ENCODE peak calls at places on chromosomes 2 and 18, in four cellular contexts. X, Z, A and F are unnamed samples.

GRCh38 chr2:236968101-236968886 is 117.4 kb upstream of the COPS8 start:
- DNase-seq in X (no peak), A (no peak), Z (peak), F (no peak)

GRCh38 chr2:188282907-188283306 is 8.8 kb upstream of the GULP1 start:
- DNase-seq in X (no peak), Z (no peak), A (no peak), F (no peak)

GRCh38 chr2:28613616-28614501 is 118.0 kb downstream of the PLB1 start:
- DNase-seq in A (no peak), Z (no peak), X (no peak), F (peak)

GRCh38 chr2:172704072-172704936 is 31.3 kb upstream of the RAPGEF4 start:
- DNase-seq in Z (no peak), X (no peak), A (no peak), F (peak)

GRCh38 chr2:240293865-240294461 is 141.5 kb upstream of the GPC1 start:
- DNase-seq in Z (no peak), A (no peak), X (no peak), F (no peak)

GRCh38 chr18:63439334-63439733 is 17.1 kb upstream of the VPS4B start:
- DNase-seq in Z (peak), A (no peak), X (no peak), F (peak)

GRCh38 chr2:111119004-111119846 is 1.5 kb upstream of the BCL2L11 start:
- DNase-seq in A (no peak), Z (peak), X (peak), F (no peak)

GRCh38 chr18:23503967-23504352 is 649 bp downstream of the RMC1 start:
- DNase-seq in A (no peak), Z (peak), X (no peak), F (peak)

GRCh38 chr2:28633204-28633603 is 118.4 kb upstream of the PPP1CB start:
- DNase-seq in X (no peak), A (no peak), Z (no peak), F (no peak)

GRCh38 chr2:37418956-37419355 is 74.5 kb downstream of the QPCT start:
- DNase-seq in X (no peak), Z (no peak), A (no peak), F (no peak)

GRCh38 chr2:19158211-19158610 is 200.2 kb downstream of the OSR1 start:
- DNase-seq in A (no peak), Z (no peak), X (no peak), F (no peak)

GRCh38 chr18:44497294-44497693 is 183.4 kb upstream of the SETBP1 start:
- DNase-seq in Z (no peak), A (no peak), X (no peak), F (no peak)

GRCh38 chr2:132519566-132519965 is 103.0 kb downstream of the GPR39 start:
- DNase-seq in X (no peak), Z (no peak), A (no peak), F (no peak)

GRCh38 chr2:192049362-192049761 is 145.4 kb downstream of the TMEFF2 start:
- DNase-seq in Z (no peak), X (no peak), A (no peak), F (no peak)

GRCh38 chr2:53859354-53860159 is at the start of gene GPR75:
- DNase-seq in X (peak), A (no peak), Z (no peak), F (no peak)

GRCh38 chr2:135037831-135038230 is 9.4 kb downstream of the MAP3K19 start:
- DNase-seq in X (no peak), Z (no peak), A (no peak), F (no peak)

GRCh38 chr2:96507957-96508520 is 2.9 kb upstream of the NEURL3 start:
- DNase-seq in Z (peak), X (peak), A (peak), F (peak)

GRCh38 chr2:235002198-235003095 is 50.6 kb downstream of the SH3BP4 start:
- DNase-seq in A (no peak), X (peak), Z (no peak), F (no peak)

GRCh38 chr18:38961880-38962279 is 1396.3 kb upstream of the CELF4 start:
- DNase-seq in Z (no peak), X (no peak), A (no peak), F (no peak)

GRCh38 chr2:1886405-1886992 is 142.2 kb upstream of the PXDN start:
- DNase-seq in Z (no peak), A (no peak), X (peak), F (no peak)

GRCh38 chr2:235347691-235348090 is 146.2 kb upstream of the AGAP1 start:
- DNase-seq in A (no peak), Z (no peak), X (no peak), F (no peak)

GRCh38 chr2:239259603-239260298 is 141.1 kb downstream of the HDAC4 start:
- DNase-seq in X (no peak), A (no peak), Z (peak), F (no peak)

GRCh38 chr2:27451095-27451494 is 8.9 kb downstream of the KRTCAP3 start:
- DNase-seq in A (no peak), Z (no peak), X (no peak), F (no peak)

GRCh38 chr18:74456017-74456408 is 1.1 kb downstream of the DIPK1C start:
- DNase-seq in Z (no peak), X (no peak), A (no peak), F (no peak)

GRCh38 chr2:120477831-120478481 is 132.0 kb downstream of the INHBB start:
- DNase-seq in A (no peak), X (no peak), Z (no peak), F (no peak)

GRCh38 chr2:203583084-203583695 is 48.1 kb upstream of the RAPH1 start:
- DNase-seq in X (no peak), Z (no peak), A (no peak), F (no peak)

GRCh38 chr18:59325965-59326364 is 7.5 kb upstream of the CPLX4 start:
- DNase-seq in X (no peak), A (no peak), Z (no peak), F (no peak)

GRCh38 chr2:121211251-121211650 is 73.8 kb downstream of the TFCP2L1 start:
- DNase-seq in A (no peak), Z (no peak), X (peak), F (no peak)

GRCh38 chr2:120796094-120796493 is 60.4 kb downstream of the GLI2 start:
- DNase-seq in Z (no peak), X (no peak), A (no peak), F (no peak)

GRCh38 chr18:32048507-32049091 is 30.0 kb downstream of the RNF125 start:
- DNase-seq in X (peak), Z (peak), A (no peak), F (no peak)

DNA sequence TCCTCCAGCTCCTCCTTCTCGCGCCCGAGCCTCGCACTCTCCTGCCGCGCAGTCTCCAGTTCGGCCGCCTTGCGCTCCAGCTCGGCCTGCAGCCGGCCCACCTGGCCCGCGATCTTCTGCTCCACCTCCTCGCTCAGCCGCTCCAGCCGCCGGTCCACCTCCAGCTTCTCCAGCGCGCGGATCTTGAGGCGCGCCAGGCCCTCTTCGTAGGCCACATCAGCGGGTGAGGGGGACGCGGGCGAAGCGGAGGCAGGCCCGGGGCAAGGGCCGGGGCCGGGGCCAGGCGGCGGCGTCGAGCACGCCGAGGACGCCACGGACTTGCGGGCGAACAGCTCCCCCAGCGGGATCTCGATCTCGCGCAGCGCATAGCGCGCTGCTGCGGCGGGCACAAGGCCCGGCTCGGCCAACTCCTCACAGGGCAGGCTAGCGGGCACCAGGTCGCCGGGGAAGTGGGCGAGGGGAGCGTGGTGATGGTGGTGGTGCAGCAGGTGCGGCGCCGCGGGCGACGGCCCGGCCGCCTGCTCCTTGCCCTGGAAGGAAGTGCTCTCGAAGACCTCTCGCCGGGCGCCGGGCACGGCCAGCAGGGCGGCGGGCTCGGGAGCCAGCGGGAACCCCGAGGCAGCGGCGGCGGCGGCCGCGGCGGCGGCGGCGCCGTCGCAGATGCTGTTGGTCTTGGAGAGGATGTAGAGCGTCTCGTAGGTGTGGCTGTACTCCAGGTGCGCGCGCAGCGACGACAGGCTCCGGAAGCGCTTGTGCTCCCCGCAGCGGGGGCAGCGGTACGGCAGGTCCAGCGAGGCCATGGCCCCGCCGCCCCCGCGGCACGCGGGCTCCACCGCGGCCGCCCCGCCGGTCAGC is 15.2 kb downstream of the FBXO41 start:
- DNase-seq in Z (peak), X (peak), A (peak), F (peak)
- H3K4me3 ChIP-seq in Z (no peak), X (peak), A (peak), F (no peak)

GRCh38 chr18:69401475-69402218 is 959 bp downstream of the DOK6 start:
- DNase-seq in A (no peak), X (no peak), Z (no peak), F (no peak)
- H3K4me3 ChIP-seq in A (peak), X (peak), Z (no peak), F (peak)

GRCh38 chr2:205658068-205658467 is 24.2 kb upstream of the NRP2 start:
- DNase-seq in Z (no peak), X (no peak), A (no peak), F (no peak)
- H3K4me3 ChIP-seq in Z (no peak), X (no peak), A (no peak), F (no peak)

GRCh38 chr2:62195421-62196277 is at the start of gene B3GNT2:
- DNase-seq in Z (peak), X (peak), A (peak), F (peak)
- H3K4me3 ChIP-seq in Z (peak), X (peak), A (peak), F (peak)

GRCh38 chr2:224416656-224417360 is 14.9 kb upstream of the FAM124B start:
- DNase-seq in Z (no peak), A (no peak), X (no peak), F (no peak)

GRCh38 chr2:224408676-224409075 is 6.8 kb upstream of the FAM124B start:
- DNase-seq in A (no peak), Z (no peak), X (no peak), F (no peak)

GRCh38 chr2:224413381-224413780 is 11.5 kb upstream of the FAM124B start:
- DNase-seq in A (no peak), Z (no peak), X (no peak), F (no peak)

GRCh38 chr2:224410946-224411561 is 9.1 kb upstream of the FAM124B start:
- DNase-seq in X (no peak), A (no peak), Z (no peak), F (no peak)

GRCh38 chr2:224412064-224412921 is 10.4 kb upstream of the FAM124B start:
- DNase-seq in A (no peak), Z (no peak), X (no peak), F (no peak)
- H3K4me3 ChIP-seq in A (no peak), Z (no peak), X (no peak), F (no peak)